ENCODE peak calls at places on chromosomes 4 and X, in ten cellular contexts. One of them, this sample, is unnamed. For H3K36me3, the result is how much of the 10 kb centered on the place peaks cover.

GRCh38 chrX:18964026-18964425 is 19.9 kb downstream of the PHKA2 start:
- DNase-seq in fibroblast of lung: no peak
- DNase-seq in GM12878: no peak
- DNase-seq in right lobe of liver: no peak
- DNase-seq in WERI-Rb-1: peak
- DNase-seq in cardiac muscle cell: no peak
- DNase-seq in stomach: no peak
- DNase-seq in uterus: no peak
- DNase-seq in tibial nerve: no peak
- DNase-seq in tibial artery: no peak
- DNase-seq in this sample: no peak

GRCh38 chrX:107429090-107429489 is 20.4 kb upstream of the FRMPD3 start:
- DNase-seq in fibroblast of lung: no peak
- DNase-seq in GM12878: no peak
- DNase-seq in right lobe of liver: peak
- DNase-seq in WERI-Rb-1: peak
- DNase-seq in cardiac muscle cell: peak
- DNase-seq in stomach: no peak
- DNase-seq in uterus: no peak
- DNase-seq in tibial nerve: no peak
- DNase-seq in tibial artery: no peak
- DNase-seq in this sample: peak

GRCh38 chr4:128573781-128574508 is 235.6 kb upstream of the JADE1 start:
- DNase-seq in fibroblast of lung: peak
- DNase-seq in GM12878: no peak
- DNase-seq in right lobe of liver: no peak
- DNase-seq in WERI-Rb-1: no peak
- DNase-seq in cardiac muscle cell: peak
- DNase-seq in stomach: no peak
- DNase-seq in uterus: no peak
- DNase-seq in tibial nerve: no peak
- DNase-seq in tibial artery: no peak
- DNase-seq in this sample: no peak

GRCh38 chrX:120549483-120550452 is 11.0 kb downstream of the CUL4B start:
- DNase-seq in fibroblast of lung: peak
- DNase-seq in GM12878: no peak
- DNase-seq in right lobe of liver: no peak
- DNase-seq in WERI-Rb-1: no peak
- DNase-seq in cardiac muscle cell: peak
- DNase-seq in stomach: no peak
- DNase-seq in uterus: no peak
- DNase-seq in tibial nerve: no peak
- DNase-seq in tibial artery: peak
- DNase-seq in this sample: no peak

GRCh38 chrX:21933077-21933476 is 7.4 kb upstream of the SMS start:
- DNase-seq in fibroblast of lung: no peak
- DNase-seq in GM12878: no peak
- DNase-seq in right lobe of liver: no peak
- DNase-seq in WERI-Rb-1: no peak
- DNase-seq in cardiac muscle cell: no peak
- DNase-seq in stomach: no peak
- DNase-seq in uterus: no peak
- DNase-seq in tibial nerve: no peak
- DNase-seq in tibial artery: no peak
- DNase-seq in this sample: no peak

GRCh38 chr4:105140684-105141490 is 5.8 kb upstream of the TET2 start:
- DNase-seq in fibroblast of lung: no peak
- DNase-seq in GM12878: no peak
- DNase-seq in right lobe of liver: no peak
- DNase-seq in WERI-Rb-1: peak
- DNase-seq in cardiac muscle cell: peak
- DNase-seq in stomach: no peak
- DNase-seq in uterus: no peak
- DNase-seq in tibial nerve: peak
- DNase-seq in tibial artery: no peak
- DNase-seq in this sample: peak

GRCh38 chr4:144646523-144647094 is 653 bp downstream of the HHIP start:
- DNase-seq in fibroblast of lung: peak
- DNase-seq in GM12878: no peak
- DNase-seq in right lobe of liver: no peak
- DNase-seq in WERI-Rb-1: peak
- DNase-seq in cardiac muscle cell: peak
- DNase-seq in stomach: no peak
- DNase-seq in uterus: no peak
- DNase-seq in tibial nerve: no peak
- DNase-seq in tibial artery: no peak
- DNase-seq in this sample: peak

GRCh38 chrX:118066867-118067515 is 49.6 kb downstream of the KLHL13 start:
- DNase-seq in fibroblast of lung: no peak
- DNase-seq in GM12878: no peak
- DNase-seq in right lobe of liver: no peak
- DNase-seq in WERI-Rb-1: no peak
- DNase-seq in cardiac muscle cell: no peak
- DNase-seq in stomach: no peak
- DNase-seq in uterus: no peak
- DNase-seq in tibial nerve: no peak
- DNase-seq in tibial artery: no peak
- DNase-seq in this sample: no peak

GRCh38 chr4:53508446-53508845 is 82.8 kb downstream of the LNX1 start:
- DNase-seq in fibroblast of lung: peak
- DNase-seq in GM12878: no peak
- DNase-seq in right lobe of liver: no peak
- DNase-seq in WERI-Rb-1: no peak
- DNase-seq in cardiac muscle cell: peak
- DNase-seq in stomach: no peak
- DNase-seq in uterus: no peak
- DNase-seq in tibial nerve: no peak
- DNase-seq in tibial artery: no peak
- DNase-seq in this sample: no peak

GRCh38 chr4:3449047-3449573 is 7.3 kb downstream of the HGFAC start:
- DNase-seq in fibroblast of lung: no peak
- DNase-seq in GM12878: no peak
- DNase-seq in right lobe of liver: no peak
- DNase-seq in WERI-Rb-1: no peak
- DNase-seq in cardiac muscle cell: no peak
- DNase-seq in stomach: no peak
- DNase-seq in uterus: no peak
- DNase-seq in tibial nerve: no peak
- DNase-seq in tibial artery: no peak
- DNase-seq in this sample: no peak

GRCh38 chr4:53100801-53101581 is 238.9 kb downstream of the RASL11B start:
- DNase-seq in fibroblast of lung: peak
- DNase-seq in GM12878: no peak
- DNase-seq in right lobe of liver: no peak
- DNase-seq in WERI-Rb-1: no peak
- DNase-seq in cardiac muscle cell: peak
- DNase-seq in stomach: no peak
- DNase-seq in uterus: no peak
- DNase-seq in tibial nerve: no peak
- DNase-seq in tibial artery: no peak
- DNase-seq in this sample: no peak

GRCh38 chrX:153525451-153525850 is 8.0 kb downstream of the ATP2B3 start:
- DNase-seq in fibroblast of lung: no peak
- DNase-seq in GM12878: no peak
- DNase-seq in right lobe of liver: no peak
- DNase-seq in WERI-Rb-1: no peak
- DNase-seq in cardiac muscle cell: no peak
- DNase-seq in stomach: no peak
- DNase-seq in uterus: no peak
- DNase-seq in tibial nerve: no peak
- DNase-seq in tibial artery: no peak
- DNase-seq in this sample: no peak

GRCh38 chr4:23033796-23034195 is 341.1 kb downstream of the GBA3 start:
- DNase-seq in fibroblast of lung: peak
- DNase-seq in GM12878: no peak
- DNase-seq in right lobe of liver: no peak
- DNase-seq in WERI-Rb-1: no peak
- DNase-seq in cardiac muscle cell: no peak
- DNase-seq in stomach: no peak
- DNase-seq in uterus: no peak
- DNase-seq in tibial nerve: no peak
- DNase-seq in tibial artery: no peak
- DNase-seq in this sample: no peak

GRCh38 chrX:44873415-44874270 is 655 bp downstream of the KDM6A start:
- DNase-seq in fibroblast of lung: peak
- DNase-seq in GM12878: no peak
- DNase-seq in right lobe of liver: peak
- DNase-seq in WERI-Rb-1: peak
- DNase-seq in cardiac muscle cell: peak
- DNase-seq in stomach: peak
- DNase-seq in uterus: peak
- DNase-seq in tibial nerve: peak
- DNase-seq in tibial artery: peak
- DNase-seq in this sample: peak

GRCh38 chrX:17738002-17738713 is 865 bp downstream of the SCML1 start:
- DNase-seq in fibroblast of lung: peak
- DNase-seq in GM12878: no peak
- DNase-seq in right lobe of liver: peak
- DNase-seq in WERI-Rb-1: peak
- DNase-seq in cardiac muscle cell: peak
- DNase-seq in stomach: peak
- DNase-seq in uterus: peak
- DNase-seq in tibial nerve: peak
- DNase-seq in tibial artery: peak
- DNase-seq in this sample: peak

GRCh38 chr4:69713593-69713992 is 46.8 kb downstream of the SULT1B1 start:
- DNase-seq in fibroblast of lung: no peak
- DNase-seq in GM12878: no peak
- DNase-seq in right lobe of liver: peak
- DNase-seq in WERI-Rb-1: no peak
- DNase-seq in cardiac muscle cell: peak
- DNase-seq in stomach: no peak
- DNase-seq in uterus: no peak
- DNase-seq in tibial nerve: peak
- DNase-seq in tibial artery: no peak
- DNase-seq in this sample: no peak

DNA sequence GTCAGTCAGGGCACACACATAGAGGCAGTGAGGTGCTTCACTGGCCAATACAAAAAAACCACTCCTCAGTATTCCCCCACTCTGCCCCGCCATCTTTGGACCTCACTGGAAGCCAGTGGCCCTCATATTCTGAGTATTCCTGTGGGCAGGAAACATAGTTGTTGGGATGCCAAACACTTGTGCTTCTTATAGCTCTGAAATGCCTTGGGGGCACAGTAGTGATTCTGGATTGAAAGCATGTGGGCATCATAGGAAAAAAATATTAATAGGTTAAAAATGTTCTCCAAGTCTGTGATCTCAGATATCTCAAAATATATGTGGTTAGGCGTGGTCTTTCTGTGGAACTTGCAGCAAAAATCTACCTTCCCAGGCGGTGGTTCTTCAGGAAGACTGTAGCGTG is 8.2 kb upstream of the TENM3 start:
- DNase-seq in fibroblast of lung: peak
- DNase-seq in GM12878: no peak
- DNase-seq in right lobe of liver: no peak
- DNase-seq in WERI-Rb-1: no peak
- DNase-seq in cardiac muscle cell: no peak
- DNase-seq in stomach: no peak
- DNase-seq in uterus: no peak
- DNase-seq in tibial nerve: no peak
- DNase-seq in tibial artery: no peak
- DNase-seq in this sample: no peak
- H3K4me3 ChIP-seq in fibroblast of lung: no peak
- H3K4me3 ChIP-seq in GM12878: no peak
- H3K4me3 ChIP-seq in right lobe of liver: no peak
- H3K4me3 ChIP-seq in WERI-Rb-1: no peak
- H3K4me3 ChIP-seq in cardiac muscle cell: no peak
- H3K4me3 ChIP-seq in stomach: no peak
- H3K4me3 ChIP-seq in uterus: no peak
- H3K4me3 ChIP-seq in tibial nerve: no peak
- H3K4me3 ChIP-seq in tibial artery: no peak
- H3K4me3 ChIP-seq in this sample: no peak

DNA sequence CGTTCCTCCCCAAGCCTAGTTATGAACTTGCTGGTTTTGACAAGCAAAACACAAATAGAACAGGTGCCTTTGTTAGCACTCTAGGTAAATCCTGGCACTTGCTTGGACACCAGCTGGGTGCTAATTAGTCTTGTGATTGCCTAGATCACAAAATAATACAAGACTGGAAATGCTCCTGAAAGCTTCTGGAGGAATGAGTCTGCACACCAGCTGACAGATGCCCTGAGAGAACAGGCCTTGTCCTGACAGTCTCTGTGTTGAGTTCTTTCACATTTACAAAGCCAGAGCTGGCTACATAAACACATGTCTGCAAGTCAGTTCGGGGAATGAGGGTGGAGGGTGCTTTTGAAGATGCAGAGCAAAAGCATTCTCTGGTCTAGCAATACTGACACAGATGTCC is 93.8 kb downstream of the ELOVL6 start:
- DNase-seq in fibroblast of lung: no peak
- DNase-seq in GM12878: no peak
- DNase-seq in right lobe of liver: no peak
- DNase-seq in WERI-Rb-1: no peak
- DNase-seq in cardiac muscle cell: no peak
- DNase-seq in stomach: no peak
- DNase-seq in uterus: no peak
- DNase-seq in tibial nerve: no peak
- DNase-seq in tibial artery: no peak
- DNase-seq in this sample: no peak
- H3K36me3 ChIP-seq in fibroblast of lung: under half
- H3K36me3 ChIP-seq in GM12878: under half
- H3K36me3 ChIP-seq in right lobe of liver: under half
- H3K36me3 ChIP-seq in WERI-Rb-1: under half
- H3K36me3 ChIP-seq in cardiac muscle cell: under half
- H3K36me3 ChIP-seq in stomach: under half
- H3K36me3 ChIP-seq in uterus: under half
- H3K36me3 ChIP-seq in tibial nerve: under half
- H3K36me3 ChIP-seq in tibial artery: under half
- H3K36me3 ChIP-seq in this sample: under half

DNA sequence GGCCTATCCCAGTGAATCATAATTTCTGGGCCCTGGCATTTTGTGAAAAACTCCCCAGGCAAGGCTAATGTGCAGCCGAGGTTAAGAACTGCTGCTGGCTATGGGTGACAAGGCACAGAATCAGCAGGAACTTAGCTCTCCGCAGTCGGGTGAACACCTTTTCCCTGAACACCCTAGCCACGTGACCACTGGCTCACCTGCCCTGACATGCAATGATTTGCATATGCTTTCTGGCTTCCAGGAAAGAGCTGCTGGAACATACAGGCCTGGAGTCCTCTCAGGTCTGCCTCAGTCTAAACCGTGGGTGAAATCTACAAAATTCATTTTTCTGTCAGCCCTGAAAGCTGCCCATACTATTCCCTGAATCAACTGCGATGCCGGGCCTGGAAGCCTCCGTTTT is 56.6 kb downstream of the ZNF827 start:
- DNase-seq in fibroblast of lung: no peak
- DNase-seq in GM12878: no peak
- DNase-seq in right lobe of liver: no peak
- DNase-seq in WERI-Rb-1: no peak
- DNase-seq in cardiac muscle cell: no peak
- DNase-seq in stomach: peak
- DNase-seq in uterus: no peak
- DNase-seq in tibial nerve: no peak
- DNase-seq in tibial artery: no peak
- DNase-seq in this sample: peak
- H3K27ac ChIP-seq in fibroblast of lung: no peak
- H3K27ac ChIP-seq in GM12878: peak
- H3K27ac ChIP-seq in right lobe of liver: no peak
- H3K27ac ChIP-seq in WERI-Rb-1: no peak
- H3K27ac ChIP-seq in cardiac muscle cell: peak
- H3K27ac ChIP-seq in stomach: peak
- H3K27ac ChIP-seq in uterus: peak
- H3K27ac ChIP-seq in tibial nerve: no peak
- H3K27ac ChIP-seq in tibial artery: peak
- H3K27ac ChIP-seq in this sample: no peak

GRCh38 chr4:140242357-140243284 is 88.6 kb upstream of the MAML3 start:
- DNase-seq in fibroblast of lung: no peak
- DNase-seq in GM12878: no peak
- DNase-seq in right lobe of liver: no peak
- DNase-seq in WERI-Rb-1: no peak
- DNase-seq in cardiac muscle cell: peak
- DNase-seq in stomach: no peak
- DNase-seq in uterus: no peak
- DNase-seq in tibial nerve: no peak
- DNase-seq in tibial artery: no peak
- DNase-seq in this sample: no peak
- H3K4me3 ChIP-seq in fibroblast of lung: no peak
- H3K4me3 ChIP-seq in GM12878: peak
- H3K4me3 ChIP-seq in right lobe of liver: no peak
- H3K4me3 ChIP-seq in WERI-Rb-1: no peak
- H3K4me3 ChIP-seq in cardiac muscle cell: no peak
- H3K4me3 ChIP-seq in stomach: no peak
- H3K4me3 ChIP-seq in uterus: no peak
- H3K4me3 ChIP-seq in tibial nerve: no peak
- H3K4me3 ChIP-seq in tibial artery: no peak
- H3K4me3 ChIP-seq in this sample: no peak

This sample was measured in pancreas.